ENCODE peak calls at places on chromosomes 4 and X, in six cellular contexts. H is stomach, F is ovary, Z is prostate gland, K is K562, W is right lobe of liver. T is an unnamed sample.

GRCh38 chr4:86967798-86968197 is 33.0 kb downstream of the AFF1 start:
- DNase-seq in H (no peak), F (no peak), Z (no peak), K (no peak), W (no peak), T (no peak)

GRCh38 chrX:46185923-46186810 is 359.1 kb downstream of the ZNF674 start:
- DNase-seq in H (no peak), F (no peak), Z (no peak), K (no peak), W (no peak), T (no peak)

GRCh38 chrX:22389544-22390243 is 117.0 kb downstream of the CBLL2 start:
- DNase-seq in H (no peak), F (no peak), Z (no peak), K (no peak), W (no peak), T (no peak)

GRCh38 chrX:68424719-68425118 is 8.6 kb downstream of the OPHN1 start:
- DNase-seq in H (no peak), F (no peak), Z (no peak), K (no peak), W (no peak), T (no peak)

GRCh38 chrX:74421181-74422028 is at the start of gene SLC16A2:
- DNase-seq in H (peak), F (peak), Z (peak), K (no peak), W (peak), T (no peak)

GRCh38 chrX:67893931-67894330 is 350.1 kb downstream of the AR start:
- DNase-seq in H (no peak), F (no peak), Z (no peak), K (peak), W (no peak), T (no peak)

GRCh38 chr4:1015179-1015578 is 3.8 kb downstream of the FGFRL1 start:
- DNase-seq in H (no peak), F (no peak), Z (no peak), K (no peak), W (no peak), T (no peak)

GRCh38 chrX:150887906-150888465 is 10.5 kb downstream of the CD99L2 start:
- DNase-seq in H (no peak), F (no peak), Z (no peak), K (no peak), W (no peak), T (no peak)

GRCh38 chr4:113692809-113693411 is 68.6 kb downstream of the CAMK2D start:
- DNase-seq in H (no peak), F (no peak), Z (no peak), K (no peak), W (no peak), T (no peak)

GRCh38 chr4:88689877-88690276 is 7.8 kb downstream of the NAP1L5 start:
- DNase-seq in H (no peak), F (no peak), Z (no peak), K (no peak), W (no peak), T (no peak)

GRCh38 chr4:87589531-87589930 is 18.8 kb upstream of the DSPP start:
- DNase-seq in H (no peak), F (no peak), Z (no peak), K (no peak), W (no peak), T (no peak)

GRCh38 chrX:45954026-45954425 is 591.2 kb downstream of the ZNF674 start:
- DNase-seq in H (no peak), F (no peak), Z (no peak), K (no peak), W (no peak), T (no peak)

GRCh38 chrX:13670197-13670596 is 17.3 kb downstream of the TCEANC start:
- DNase-seq in H (no peak), F (no peak), Z (no peak), K (no peak), W (no peak), T (no peak)

GRCh38 chr4:142473960-142474338 is 372.2 kb downstream of the INPP4B start:
- DNase-seq in H (no peak), F (no peak), Z (no peak), K (no peak), W (no peak), T (no peak)

GRCh38 chr4:110787781-110788180 is 164.9 kb upstream of the PITX2 start:
- DNase-seq in H (no peak), F (no peak), Z (no peak), K (no peak), W (no peak), T (no peak)

GRCh38 chr4:6693274-6694176 is at the start of gene S100P:
- DNase-seq in H (peak), F (no peak), Z (no peak), K (no peak), W (no peak), T (peak)
- TF ChIP-seq POLR2A in H (no peak), F (no peak), Z (peak), K (no peak), W (no peak), T (no peak)

DNA sequence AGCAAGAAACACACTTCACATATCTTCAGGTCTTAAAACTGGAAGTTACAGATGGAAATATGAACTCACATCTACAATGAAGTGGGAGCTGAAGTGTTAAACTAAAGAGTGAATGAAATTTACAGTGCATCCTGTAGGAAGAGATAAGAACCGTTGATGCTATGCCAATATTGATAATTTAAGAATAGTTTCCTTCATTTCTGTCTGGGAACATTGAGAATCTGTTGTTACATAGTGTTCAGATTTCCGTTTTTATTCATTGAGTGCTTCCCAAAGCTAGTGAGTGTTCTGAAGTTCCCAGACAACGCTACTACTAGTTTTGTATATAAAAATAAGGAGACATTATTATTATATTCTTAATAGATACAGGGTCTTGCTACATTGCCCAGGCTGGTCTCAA is 52.3 kb downstream of the UBE2K start:
- DNase-seq in H (no peak), F (no peak), Z (no peak), K (no peak), W (no peak), T (no peak)
- TF ChIP-seq POLR2A in H (no peak), F (no peak), Z (no peak), K (no peak), W (no peak), T (no peak)

GRCh38 chrX:48677456-48678030 is 6.1 kb upstream of the WAS start:
- DNase-seq in H (no peak), F (no peak), Z (no peak), K (no peak), W (peak), T (no peak)

GRCh38 chrX:48681539-48682183 is 1.9 kb upstream of the WAS start:
- DNase-seq in H (no peak), F (no peak), Z (no peak), K (no peak), W (no peak), T (no peak)

GRCh38 chrX:48676893-48677270 is 6.7 kb upstream of the WAS start:
- DNase-seq in H (no peak), F (no peak), Z (no peak), K (no peak), W (no peak), T (no peak)

GRCh38 chrX:48676106-48676892 is 7.3 kb upstream of the WAS start:
- DNase-seq in H (peak), F (peak), Z (peak), K (peak), W (peak), T (peak)
- TF ChIP-seq POLR2A in H (no peak), F (peak), Z (peak), K (peak), W (peak), T (peak)

GRCh38 chr4:147731611-147732515 is at the start of gene ARHGAP10:
- DNase-seq in H (peak), F (peak), Z (peak), K (peak), W (peak), T (peak)
- TF ChIP-seq POLR2A in H (no peak), F (peak), Z (peak), K (no peak), W (peak), T (no peak)

DNA sequence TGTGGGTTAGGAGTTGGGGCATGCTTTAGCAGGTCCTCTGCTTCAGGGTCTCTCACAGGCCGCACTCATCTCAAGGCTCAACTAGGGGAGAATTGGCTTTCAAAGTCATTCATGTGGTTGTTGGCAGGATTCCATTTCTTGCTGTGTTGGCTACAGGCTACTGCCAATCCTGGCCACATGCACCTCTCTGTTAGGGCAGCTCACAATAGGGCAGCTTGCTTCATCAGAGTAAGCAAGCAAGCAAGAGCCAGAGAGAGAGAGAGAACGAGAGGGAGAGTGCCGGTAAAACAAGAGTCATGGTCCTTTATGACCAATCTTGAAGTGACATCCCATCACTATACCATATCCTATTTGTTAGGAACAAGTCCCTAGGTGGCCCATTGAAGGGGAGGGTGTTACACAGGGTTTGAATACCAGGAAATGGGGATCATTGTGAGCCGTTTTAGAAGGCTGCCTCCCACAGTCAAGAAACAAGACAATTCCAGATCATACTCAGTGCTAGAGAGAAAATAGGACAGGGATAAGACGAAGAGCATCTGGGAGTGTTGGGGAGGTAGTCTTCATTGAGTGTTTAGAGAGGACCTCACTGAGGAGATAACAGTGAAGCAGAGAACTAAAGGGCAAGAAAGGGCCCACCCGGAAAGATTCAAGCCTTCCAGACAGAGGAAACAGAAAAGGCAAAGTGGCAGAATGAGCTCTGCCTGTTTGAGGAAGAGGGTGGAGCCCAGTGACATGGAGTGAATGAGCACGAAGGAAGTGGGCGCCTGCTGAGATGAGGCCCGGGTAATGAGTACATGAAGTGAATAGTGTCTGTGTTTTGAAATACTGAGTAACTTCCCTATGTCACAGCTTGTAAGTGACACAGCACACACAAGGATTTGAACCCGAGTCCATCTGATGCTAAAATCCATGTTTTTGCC is 32.8 kb upstream of the TLR2 start:
- DNase-seq in H (no peak), F (no peak), Z (no peak), K (no peak), W (peak), T (no peak)
- TF ChIP-seq POLR2A in H (no peak), F (no peak), Z (no peak), K (no peak), W (no peak), T (no peak)

GRCh38 chr4:3462790-3463415 is at the start of gene DOK7:
- DNase-seq in H (peak), F (no peak), Z (no peak), K (peak), W (peak), T (no peak)
- TF ChIP-seq POLR2A in H (no peak), F (no peak), Z (no peak), K (no peak), W (no peak), T (no peak)

DNA sequence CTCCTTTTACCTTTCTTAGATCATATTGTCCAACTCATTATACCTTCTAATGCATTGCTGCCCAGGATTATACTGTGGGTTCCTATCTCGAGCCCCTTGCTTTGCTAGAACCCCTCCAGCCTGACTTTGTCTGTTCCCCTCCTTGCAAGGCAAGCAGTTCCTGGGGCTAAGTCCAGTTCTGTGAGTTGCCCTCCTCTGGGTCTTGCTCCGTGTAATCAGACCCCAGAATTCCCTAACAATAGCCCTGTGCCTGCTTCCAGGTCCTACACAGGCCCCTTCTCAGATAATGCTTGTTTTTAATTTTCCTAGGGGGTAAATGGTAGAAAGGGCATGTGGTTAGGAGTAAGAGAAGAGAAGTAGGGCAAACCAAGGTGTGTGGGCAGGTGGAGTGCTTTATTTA is 145.9 kb downstream of the FSTL5 start:
- DNase-seq in H (no peak), F (no peak), Z (no peak), K (no peak), W (no peak), T (no peak)
- TF ChIP-seq POLR2A in H (no peak), F (no peak), Z (no peak), K (no peak), W (no peak), T (no peak)

GRCh38 chr4:153538408-153539057 is 72.4 kb downstream of the TMEM131L start:
- DNase-seq in H (no peak), F (peak), Z (no peak), K (no peak), W (no peak), T (no peak)
- TF ChIP-seq POLR2A in H (no peak), F (no peak), Z (no peak), K (no peak), W (no peak), T (no peak)

GRCh38 chr4:25451676-25452075 is 74.6 kb downstream of the ANAPC4 start:
- DNase-seq in H (no peak), F (no peak), Z (no peak), K (no peak), W (no peak), T (no peak)

GRCh38 chr4:25452081-25452480 is 75.0 kb downstream of the ANAPC4 start:
- DNase-seq in H (no peak), F (no peak), Z (no peak), K (no peak), W (no peak), T (no peak)

GRCh38 chr4:25454491-25454890 is 77.4 kb downstream of the ANAPC4 start:
- DNase-seq in H (no peak), F (no peak), Z (no peak), K (no peak), W (no peak), T (no peak)

DNA sequence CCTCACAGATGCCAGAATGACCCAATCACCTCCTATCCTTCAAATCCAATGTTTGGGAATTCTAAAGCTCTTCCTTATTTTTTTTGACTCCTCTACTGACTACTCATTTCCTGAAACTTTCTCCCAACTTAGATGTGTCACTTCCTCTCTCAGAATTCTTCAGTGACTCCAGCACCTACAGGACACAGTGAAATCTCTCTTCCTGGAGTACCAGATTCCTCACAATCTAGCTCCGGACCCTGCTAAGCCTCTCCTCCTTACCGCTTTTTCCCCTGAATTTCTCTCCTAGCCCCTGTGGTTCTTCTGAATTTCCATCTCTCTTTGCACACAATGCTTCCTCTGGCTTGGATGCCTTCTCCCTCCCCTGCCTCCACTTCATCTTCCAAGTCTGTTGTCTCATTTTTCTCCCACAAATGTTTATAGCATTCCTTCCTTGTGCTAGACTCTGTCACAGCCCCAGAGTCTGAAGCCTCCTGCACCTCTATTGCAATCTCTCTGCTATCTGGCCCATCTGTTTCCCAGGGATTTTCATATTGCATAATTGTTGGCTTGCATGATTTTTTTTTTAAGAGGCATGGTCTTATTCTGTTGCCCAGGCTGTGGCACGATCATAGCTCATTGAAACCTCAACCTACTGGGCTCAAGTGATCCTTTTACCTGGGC is 80.1 kb downstream of the ANAPC4 start:
- DNase-seq in H (no peak), F (no peak), Z (no peak), K (no peak), W (no peak), T (no peak)
- TF ChIP-seq POLR2A in H (no peak), F (no peak), Z (no peak), K (no peak), W (no peak), T (no peak)